ENCODE peak calls at places on chromosomes 1 and 21, in six cellular contexts. One of them, this sample, is unnamed.

GRCh38 chr21:44532165-44532564 is 7.8 kb downstream of the KRTAP10-1 start:
- DNase-seq in T-helper 22 cell: no peak
- DNase-seq in BJ: no peak
- DNase-seq in body of pancreas: no peak
- DNase-seq in PC-9: no peak
- DNase-seq in amniotic stem cell: no peak
- DNase-seq in this sample: no peak

GRCh38 chr1:33086384-33086850 is 5.5 kb downstream of the AZIN2 start:
- DNase-seq in T-helper 22 cell: no peak
- DNase-seq in BJ: no peak
- DNase-seq in body of pancreas: peak
- DNase-seq in PC-9: peak
- DNase-seq in amniotic stem cell: peak
- DNase-seq in this sample: peak

GRCh38 chr1:223455470-223455869 is 62.3 kb downstream of the CCDC185 start:
- DNase-seq in T-helper 22 cell: no peak
- DNase-seq in BJ: no peak
- DNase-seq in body of pancreas: no peak
- DNase-seq in PC-9: no peak
- DNase-seq in amniotic stem cell: no peak
- DNase-seq in this sample: no peak

GRCh38 chr21:34367320-34367935 is 3.6 kb downstream of the KCNE2 start:
- DNase-seq in T-helper 22 cell: no peak
- DNase-seq in BJ: peak
- DNase-seq in body of pancreas: peak
- DNase-seq in PC-9: peak
- DNase-seq in amniotic stem cell: peak
- DNase-seq in this sample: peak

GRCh38 chr1:3511306-3511705 is 56.8 kb downstream of the ARHGEF16 start:
- DNase-seq in T-helper 22 cell: no peak
- DNase-seq in BJ: no peak
- DNase-seq in body of pancreas: no peak
- DNase-seq in PC-9: no peak
- DNase-seq in amniotic stem cell: no peak
- DNase-seq in this sample: no peak

GRCh38 chr1:99579691-99580171 is 66.2 kb upstream of the PALMD start:
- DNase-seq in T-helper 22 cell: no peak
- DNase-seq in BJ: no peak
- DNase-seq in body of pancreas: no peak
- DNase-seq in PC-9: no peak
- DNase-seq in amniotic stem cell: no peak
- DNase-seq in this sample: no peak

GRCh38 chr1:213057264-213058059 is 6.4 kb downstream of the RPS6KC1 start:
- DNase-seq in T-helper 22 cell: no peak
- DNase-seq in BJ: no peak
- DNase-seq in body of pancreas: no peak
- DNase-seq in PC-9: no peak
- DNase-seq in amniotic stem cell: no peak
- DNase-seq in this sample: no peak

GRCh38 chr1:203628185-203628996 is 1.8 kb downstream of the ATP2B4 start:
- DNase-seq in T-helper 22 cell: no peak
- DNase-seq in BJ: no peak
- DNase-seq in body of pancreas: peak
- DNase-seq in PC-9: peak
- DNase-seq in amniotic stem cell: no peak
- DNase-seq in this sample: no peak

GRCh38 chr1:42165511-42166210 is 1.1 kb upstream of the GUCA2A start:
- DNase-seq in T-helper 22 cell: no peak
- DNase-seq in BJ: no peak
- DNase-seq in body of pancreas: peak
- DNase-seq in PC-9: peak
- DNase-seq in amniotic stem cell: peak
- DNase-seq in this sample: peak

GRCh38 chr1:216434232-216434631 is 11.0 kb upstream of the USH2A start:
- DNase-seq in T-helper 22 cell: no peak
- DNase-seq in BJ: no peak
- DNase-seq in body of pancreas: no peak
- DNase-seq in PC-9: no peak
- DNase-seq in amniotic stem cell: no peak
- DNase-seq in this sample: no peak

GRCh38 chr1:230690101-230690500 is 23.8 kb downstream of the AGT start:
- DNase-seq in T-helper 22 cell: no peak
- DNase-seq in BJ: peak
- DNase-seq in body of pancreas: no peak
- DNase-seq in PC-9: no peak
- DNase-seq in amniotic stem cell: no peak
- DNase-seq in this sample: no peak

GRCh38 chr1:239816090-239816812 is 275.4 kb upstream of the FMN2 start:
- DNase-seq in T-helper 22 cell: no peak
- DNase-seq in BJ: peak
- DNase-seq in body of pancreas: peak
- DNase-seq in PC-9: peak
- DNase-seq in amniotic stem cell: peak
- DNase-seq in this sample: peak

GRCh38 chr1:28917757-28918118 is 3.4 kb downstream of the EPB41 start:
- DNase-seq in T-helper 22 cell: no peak
- DNase-seq in BJ: no peak
- DNase-seq in body of pancreas: no peak
- DNase-seq in PC-9: no peak
- DNase-seq in amniotic stem cell: no peak
- DNase-seq in this sample: no peak

GRCh38 chr21:27213328-27213727 is 246.4 kb upstream of the ADAMTS5 start:
- DNase-seq in T-helper 22 cell: no peak
- DNase-seq in BJ: no peak
- DNase-seq in body of pancreas: no peak
- DNase-seq in PC-9: no peak
- DNase-seq in amniotic stem cell: no peak
- DNase-seq in this sample: no peak

GRCh38 chr21:38081663-38082062 is 165.4 kb upstream of the KCNJ6 start:
- DNase-seq in T-helper 22 cell: no peak
- DNase-seq in BJ: no peak
- DNase-seq in body of pancreas: no peak
- DNase-seq in PC-9: no peak
- DNase-seq in amniotic stem cell: no peak
- DNase-seq in this sample: no peak